ENCODE peak calls at places on chromosomes 11 and 22, in five cellular contexts. H is BE2C, B is testis, E is tibial nerve, D is endothelial cell. S is an unnamed sample.

GRCh38 chr11:68354181-68354872 is 41.9 kb downstream of the LRP5 start:
- DNase-seq in H (peak; percentile 48), B (peak; percentile 66), E (peak; percentile 63), D (no peak), S (peak; percentile 82)

GRCh38 chr22:49503896-49504521 is 323.7 kb downstream of the BRD1 start:
- DNase-seq in H (no peak), B (no peak), E (no peak), D (no peak), S (no peak)

GRCh38 chr11:45332486-45332934 is 46.4 kb upstream of the SYT13 start:
- DNase-seq in H (peak; percentile 10), B (peak; percentile 45), E (no peak), D (peak; percentile 50), S (no peak)

GRCh38 chr22:18120941-18121340 is 10.3 kb downstream of the TUBA8 start:
- DNase-seq in H (no peak), B (no peak), E (no peak), D (no peak), S (no peak)

GRCh38 chr22:37325024-37325395 is 42.7 kb downstream of the CYTH4 start:
- DNase-seq in H (no peak), B (no peak), E (no peak), D (no peak), S (no peak)

GRCh38 chr11:70413151-70413550 is 14.8 kb downstream of the CTTN start:
- DNase-seq in H (no peak), B (peak; percentile 57), E (no peak), D (no peak), S (no peak)

GRCh38 chr11:70063121-70063520 is 15.0 kb upstream of the ANO1 start:
- DNase-seq in H (no peak), B (no peak), E (no peak), D (no peak), S (no peak)

GRCh38 chr11:114110123-114110522 is 50.6 kb downstream of the ZBTB16 start:
- DNase-seq in H (no peak), B (no peak), E (no peak), D (no peak), S (no peak)

GRCh38 chr22:42315392-42315756 is 44.9 kb upstream of the TCF20 start:
- DNase-seq in H (no peak), B (no peak), E (no peak), D (no peak), S (peak; percentile 68)

GRCh38 chr11:130403967-130404366 is 24.4 kb downstream of the ADAMTS8 start:
- DNase-seq in H (no peak), B (no peak), E (no peak), D (no peak), S (no peak)

GRCh38 chr11:69613594-69613993 is 27.4 kb upstream of the CCND1 start:
- DNase-seq in H (no peak), B (no peak), E (no peak), D (no peak), S (no peak)

GRCh38 chr11:114302663-114303062 is 6.5 kb downstream of the NNMT start:
- DNase-seq in H (no peak), B (no peak), E (no peak), D (no peak), S (no peak)

GRCh38 chr22:24086310-24086709 is 75.2 kb downstream of the CABIN1 start:
- DNase-seq in H (no peak), B (no peak), E (no peak), D (no peak), S (no peak)

GRCh38 chr22:48923165-48923875 is 904.4 kb downstream of the BRD1 start:
- DNase-seq in H (no peak), B (no peak), E (no peak), D (no peak), S (no peak)

GRCh38 chr11:115242982-115243381 is 261.2 kb downstream of the CADM1 start:
- DNase-seq in H (no peak), B (no peak), E (no peak), D (no peak), S (no peak)

GRCh38 chr22:36328635-36329216 is 59.0 kb downstream of the MYH9 start:
- DNase-seq in H (peak; percentile 65), B (peak; percentile 63), E (no peak), D (no peak), S (no peak)

GRCh38 chr22:45475876-45476514 is 26.7 kb upstream of the FBLN1 start:
- DNase-seq in H (no peak), B (no peak), E (peak; percentile 50), D (no peak), S (no peak)

GRCh38 chr11:111148116-111148515 is 97.4 kb upstream of the POU2AF2 start:
- DNase-seq in H (no peak), B (no peak), E (no peak), D (no peak), S (no peak)

GRCh38 chr11:134337051-134337450 is 5.3 kb downstream of the GLB1L2 start:
- DNase-seq in H (no peak), B (no peak), E (no peak), D (no peak), S (no peak)

GRCh38 chr11:17845431-17845881 is 110.9 kb downstream of the KCNC1 start:
- DNase-seq in H (no peak), B (no peak), E (no peak), D (no peak), S (no peak)

GRCh38 chr11:118342503-118343161 is at the start of gene CD3D:
- DNase-seq in H (no peak), B (no peak), E (no peak), D (no peak), S (no peak)

GRCh38 chr11:77309401-77310085 is 8.1 kb upstream of the GDPD4 start:
- DNase-seq in H (no peak), B (no peak), E (no peak), D (no peak), S (no peak)

GRCh38 chr11:61682093-61682732 is 2.0 kb downstream of the DAGLA start:
- DNase-seq in H (peak; percentile 70), B (no peak), E (no peak), D (no peak), S (peak; percentile 70)

GRCh38 chr11:76391039-76391438 is 9.9 kb downstream of the GVQW3 start:
- DNase-seq in H (no peak), B (no peak), E (no peak), D (no peak), S (no peak)

GRCh38 chr11:2663915-2664314 is 35.9 kb downstream of the KCNQ1OT1 start:
- DNase-seq in H (no peak), B (no peak), E (no peak), D (no peak), S (no peak)

GRCh38 chr11:86484164-86484794 is 109.6 kb downstream of the CCDC81 start:
- DNase-seq in H (no peak), B (no peak), E (no peak), D (no peak), S (no peak)

GRCh38 chr11:95499516-95500135 is 268.6 kb upstream of the SESN3 start:
- DNase-seq in H (no peak), B (no peak), E (no peak), D (no peak), S (no peak)

GRCh38 chr22:24486501-24486921 is 8.6 kb upstream of the UPB1 start:
- DNase-seq in H (no peak), B (no peak), E (no peak), D (no peak), S (no peak)

GRCh38 chr11:34214961-34215805 is 109.8 kb downstream of the NAT10 start:
- DNase-seq in H (no peak), B (no peak), E (no peak), D (no peak), S (no peak)

DNA sequence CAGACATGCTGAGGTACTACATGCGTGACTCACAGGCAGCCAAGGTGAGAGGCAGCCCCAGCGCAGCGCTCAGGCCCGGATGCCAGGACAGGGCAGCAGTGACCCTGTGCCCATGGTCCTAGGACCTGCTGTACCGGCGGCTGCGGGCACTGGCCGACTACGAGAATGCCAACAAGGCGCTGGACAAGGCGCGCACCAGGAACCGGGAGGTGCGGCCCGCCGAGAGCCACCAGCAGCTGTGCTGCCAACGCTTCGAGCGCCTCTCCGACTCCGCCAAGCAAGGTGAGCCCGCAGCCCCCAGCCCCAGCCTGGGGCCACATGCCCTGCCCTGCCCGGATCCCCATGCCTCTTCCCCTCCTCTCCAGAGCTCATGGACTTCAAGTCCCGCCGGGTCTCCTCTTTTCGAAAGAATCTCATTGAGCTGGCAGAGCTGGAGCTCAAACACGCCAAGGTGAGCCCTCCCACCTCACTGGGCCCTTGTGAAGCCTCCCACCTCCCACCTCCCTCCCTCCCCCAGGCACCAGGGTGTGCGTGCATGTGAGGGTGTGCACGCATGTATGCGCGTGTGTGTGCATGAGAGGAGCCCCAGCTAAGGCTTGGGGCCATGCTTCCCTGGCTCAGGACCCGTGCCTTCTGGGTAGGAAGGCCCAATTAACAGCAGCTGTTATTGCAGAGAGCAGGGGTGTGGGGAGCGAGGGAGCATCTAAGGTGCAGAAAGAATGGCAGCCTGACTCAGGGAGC is 5.3 kb downstream of the CFL1 start:
- DNase-seq in H (no peak), B (no peak), E (no peak), D (no peak), S (no peak)
- TF ChIP-seq CTCF in H (no peak), B (no peak), E (no peak), D (no peak), S (no peak)

GRCh38 chr11:47980907-47981621 is 705 bp downstream of the PTPRJ start:
- DNase-seq in H (peak; percentile 53), B (peak; percentile 28), E (no peak), D (peak; percentile 60), S (peak; percentile 73)
- TF ChIP-seq CTCF in H (no peak), B (no peak), E (no peak), D (no peak), S (no peak)

GRCh38 chr22:22870577-22871398 is 16.8 kb upstream of the IGLL5 start:
- DNase-seq in H (no peak), B (no peak), E (no peak), D (no peak), S (no peak)
- TF ChIP-seq CTCF in H (peak; percentile 33), B (no peak), E (no peak), D (peak; percentile 28), S (no peak)

DNA sequence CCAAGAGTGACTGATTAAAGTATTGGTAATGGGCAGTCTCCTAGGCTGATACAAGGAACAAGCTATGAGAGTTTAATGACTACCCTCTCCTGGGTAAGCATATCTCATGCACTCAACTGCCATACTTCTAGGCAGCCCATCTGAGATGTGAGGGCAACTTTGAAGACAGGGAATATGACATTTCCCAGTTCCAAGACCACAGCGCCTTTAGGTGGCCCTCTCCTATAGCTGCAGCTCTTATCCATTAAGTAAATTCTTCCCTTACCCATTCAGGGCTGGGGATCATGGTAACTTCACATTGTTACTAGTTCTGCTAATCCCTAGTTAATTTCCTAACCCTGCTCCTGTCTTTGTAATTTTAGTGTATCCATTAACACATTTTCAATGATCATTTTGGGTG is 157.3 kb upstream of the CTSC start:
- DNase-seq in H (no peak), B (no peak), E (no peak), D (no peak), S (no peak)
- TF ChIP-seq CTCF in H (no peak), B (no peak), E (no peak), D (no peak), S (no peak)

GRCh38 chr11:121445071-121445768 is 6.9 kb upstream of the SORL1 start:
- DNase-seq in H (no peak), B (no peak), E (no peak), D (no peak), S (no peak)

GRCh38 chr11:121449123-121449522 is 3.0 kb upstream of the SORL1 start:
- DNase-seq in H (no peak), B (no peak), E (no peak), D (no peak), S (no peak)

GRCh38 chr11:121448431-121448941 is 3.6 kb upstream of the SORL1 start:
- DNase-seq in H (no peak), B (no peak), E (no peak), D (no peak), S (no peak)

GRCh38 chr11:121444508-121444907 is 7.6 kb upstream of the SORL1 start:
- DNase-seq in H (no peak), B (no peak), E (no peak), D (no peak), S (no peak)

GRCh38 chr11:121446752-121447156 is 5.4 kb upstream of the SORL1 start:
- DNase-seq in H (peak; percentile 70), B (no peak), E (no peak), D (no peak), S (no peak)
- TF ChIP-seq CTCF in H (peak; percentile 47), B (no peak), E (no peak), D (no peak), S (no peak)

S was measured in mucosa of descending colon.